ENCODE peak calls at places on chromosomes 3 and 15, in five cellular contexts. B, O, G, K and T are unnamed samples.
A peak's percentile ranks its signal among the peaks of the same experiment; 100 is the strongest.

GRCh38 chr15:73686781-73687256 is 2.6 kb downstream of the CD276 start:
- DNase-seq in B (peak; percentile 57), O (no peak), G (no peak), K (no peak), T (no peak)

GRCh38 chr15:93973287-93973686 is 258.1 kb upstream of the MCTP2 start:
- DNase-seq in B (no peak), O (no peak), G (no peak), K (no peak), T (no peak)

GRCh38 chr15:91444656-91445055 is 344.6 kb downstream of the SV2B start:
- DNase-seq in B (no peak), O (no peak), G (no peak), K (no peak), T (no peak)

GRCh38 chr3:138817685-138818084 is 17.0 kb downstream of the PIK3CB start:
- DNase-seq in B (no peak), O (no peak), G (no peak), K (no peak), T (no peak)

GRCh38 chr3:182244222-182244971 is 532.7 kb downstream of the SOX2 start:
- DNase-seq in B (no peak), O (no peak), G (peak; percentile 46), K (no peak), T (no peak)

GRCh38 chr3:195549931-195550519 is 6.9 kb upstream of the PPP1R2 start:
- DNase-seq in B (no peak), O (no peak), G (no peak), K (peak; percentile 80), T (peak; percentile 54)

GRCh38 chr3:88632226-88632625 is 475.2 kb upstream of the EPHA3 start:
- DNase-seq in B (no peak), O (no peak), G (no peak), K (no peak), T (no peak)

GRCh38 chr3:164883161-164883560 is 195.1 kb downstream of the SI start:
- DNase-seq in B (no peak), O (no peak), G (no peak), K (no peak), T (no peak)

GRCh38 chr3:132593950-132594328 is 3.1 kb upstream of the ACKR4 start:
- DNase-seq in B (no peak), O (no peak), G (no peak), K (no peak), T (no peak)

GRCh38 chr3:51389423-51390183 is 1.5 kb upstream of the RBM15B start:
- DNase-seq in B (no peak), O (peak; percentile 75), G (peak; percentile 37), K (peak; percentile 45), T (peak; percentile 19)

GRCh38 chr3:34198309-34198708 is 399.9 kb downstream of the PDCD6IP start:
- DNase-seq in B (no peak), O (no peak), G (no peak), K (no peak), T (no peak)

GRCh38 chr3:131277836-131278497 is 103.6 kb upstream of the NUDT16 start:
- DNase-seq in B (no peak), O (no peak), G (no peak), K (no peak), T (no peak)

GRCh38 chr3:13890377-13891016 is 10.6 kb upstream of the WNT7A start:
- DNase-seq in B (no peak), O (no peak), G (no peak), K (no peak), T (no peak)

GRCh38 chr15:85155360-85155759 is 173.7 kb downstream of the PDE8A start:
- DNase-seq in B (no peak), O (no peak), G (no peak), K (no peak), T (no peak)

GRCh38 chr15:38614621-38615020 is 50.0 kb upstream of the RASGRP1 start:
- DNase-seq in B (no peak), O (no peak), G (no peak), K (no peak), T (no peak)

GRCh38 chr3:168714609-168715240 is 619.0 kb upstream of the GOLIM4 start:
- DNase-seq in B (no peak), O (no peak), G (no peak), K (no peak), T (no peak)

GRCh38 chr3:186589115-186589514 is 18.6 kb downstream of the DNAJB11 start:
- DNase-seq in B (no peak), O (no peak), G (no peak), K (no peak), T (no peak)

GRCh38 chr3:65955792-65956477 is 82.8 kb downstream of the MAGI1 start:
- DNase-seq in B (no peak), O (no peak), G (no peak), K (no peak), T (no peak)

GRCh38 chr15:74127954-74128784 is 2.2 kb upstream of the ISLR2 start:
- DNase-seq in B (no peak), O (peak; percentile 65), G (no peak), K (no peak), T (no peak)

GRCh38 chr3:193554790-193555189 is at the start of gene ATP13A4:
- DNase-seq in B (no peak), O (no peak), G (no peak), K (no peak), T (no peak)

GRCh38 chr3:102614580-102614979 is 179.8 kb downstream of the ZPLD1 start:
- DNase-seq in B (no peak), O (no peak), G (no peak), K (no peak), T (no peak)

GRCh38 chr3:122668930-122669730 is 11.5 kb upstream of the PARP14 start:
- DNase-seq in B (peak; percentile 50), O (no peak), G (no peak), K (no peak), T (no peak)

GRCh38 chr3:44883999-44884431 is 9.6 kb downstream of the TGM4 start:
- DNase-seq in B (peak; percentile 89), O (no peak), G (no peak), K (no peak), T (no peak)

GRCh38 chr15:25543156-25543555 is 104.3 kb upstream of the UBE3A start:
- DNase-seq in B (peak; percentile 18), O (no peak), G (peak; percentile 37), K (no peak), T (no peak)

GRCh38 chr3:145191543-145191942 is 969.4 kb downstream of the PLOD2 start:
- DNase-seq in B (no peak), O (no peak), G (no peak), K (no peak), T (no peak)

GRCh38 chr15:87604857-87605446 is 651.6 kb downstream of the NTRK3 start:
- DNase-seq in B (no peak), O (no peak), G (peak; percentile 2), K (no peak), T (no peak)

GRCh38 chr15:42796955-42797779 is 60.2 kb upstream of the CDAN1 start:
- DNase-seq in B (no peak), O (no peak), G (no peak), K (no peak), T (no peak)